ENCODE peak calls at places on chromosomes 6 and 20, in four cellular contexts. M, V, X and N are unnamed samples.

GRCh38 chr6:37897819-37898534 is 78.5 kb downstream of the ZFAND3 start:
- DNase-seq in M (no peak), V (no peak), X (no peak), N (no peak)

GRCh38 chr6:158737710-158738615 is 81.2 kb downstream of the EZR start:
- DNase-seq in M (no peak), V (no peak), X (no peak), N (no peak)

GRCh38 chr20:6635034-6635736 is 132.3 kb upstream of the BMP2 start:
- DNase-seq in M (no peak), V (no peak), X (no peak), N (no peak)

GRCh38 chr6:167049275-167049674 is 50.1 kb downstream of the CEP43 start:
- DNase-seq in M (no peak), V (no peak), X (no peak), N (no peak)

GRCh38 chr6:163526356-163526755 is 111.8 kb downstream of the QKI start:
- DNase-seq in M (no peak), V (no peak), X (no peak), N (no peak)

GRCh38 chr6:27839303-27840081 is 72.7 kb downstream of the OR2B2 start:
- DNase-seq in M (no peak), V (peak; percentile 32), X (no peak), N (no peak)

GRCh38 chr6:14804001-14804401 is 441.9 kb upstream of the JARID2 start:
- DNase-seq in M (no peak), V (peak; percentile 51), X (no peak), N (no peak)

GRCh38 chr20:24730750-24731149 is 218.3 kb upstream of the CST7 start:
- DNase-seq in M (no peak), V (no peak), X (no peak), N (no peak)

GRCh38 chr6:161748535-161749386 is 474.9 kb upstream of the AGPAT4 start:
- DNase-seq in M (peak; percentile 53), V (peak; percentile 39), X (no peak), N (peak; percentile 94)

GRCh38 chr6:115091461-115091860 is 748.6 kb upstream of the HS3ST5 start:
- DNase-seq in M (no peak), V (no peak), X (no peak), N (no peak)

GRCh38 chr6:152166897-152167296 is 359.4 kb downstream of the ESR1 start:
- DNase-seq in M (no peak), V (no peak), X (no peak), N (no peak)
- H3K27ac ChIP-seq in M (no peak overlapping the region), V (no peak overlapping the region), X (no peak overlapping the region), N (no peak overlapping the region)

GRCh38 chr20:23257848-23258746 is 92.5 kb upstream of the NXT1 start:
- DNase-seq in M (no peak), V (peak; percentile 20), X (no peak), N (peak; percentile 28)
- TF ChIP-seq NRF1 in M (no peak), V (no peak), X (no peak), N (no peak)

DNA sequence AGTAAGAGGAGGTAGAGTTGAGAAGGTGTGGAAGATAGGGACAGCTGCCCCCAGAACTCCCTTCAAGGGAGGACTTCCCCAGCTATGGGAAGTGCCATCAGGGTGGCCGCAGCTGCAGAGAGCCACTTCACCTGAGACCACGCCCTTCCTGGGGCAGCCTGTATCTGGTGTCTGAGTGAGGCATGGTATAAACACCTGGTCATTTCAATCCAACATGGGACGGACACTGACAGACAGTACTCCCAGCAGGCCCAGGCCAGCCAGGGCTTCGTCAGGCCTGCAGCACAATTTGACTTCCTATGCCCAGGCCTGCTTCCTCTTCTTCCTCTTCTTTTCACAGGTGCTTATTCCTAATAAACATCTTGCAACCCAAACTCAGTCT is 4.5 kb downstream of the SOX12 start:
- DNase-seq in M (no peak), V (no peak), X (no peak), N (no peak)
- H3K27ac ChIP-seq in M (no peak overlapping the region), V (peak overlapping the region; percentile 11), X (no peak overlapping the region), N (no peak overlapping the region)

DNA sequence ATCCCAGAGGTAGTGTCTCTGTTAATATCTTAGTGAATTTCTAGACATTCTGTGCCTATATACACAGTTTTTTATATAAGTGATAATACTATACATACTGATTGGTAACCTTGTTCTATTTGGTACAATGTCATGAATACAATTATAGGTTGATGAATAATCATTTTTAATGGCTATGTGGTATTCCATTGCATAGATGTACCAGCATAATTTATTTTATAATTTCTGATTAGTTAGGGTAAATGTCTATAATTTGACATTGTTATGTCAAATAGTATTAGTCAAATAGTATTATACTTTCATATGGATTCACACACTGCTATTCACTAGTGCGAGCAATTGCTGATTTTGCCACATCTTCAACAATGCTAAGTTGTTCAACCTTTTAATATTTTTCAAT is 110.8 kb upstream of the SCGN start:
- DNase-seq in M (no peak), V (no peak), X (no peak), N (no peak)
- TF ChIP-seq NRF1 in M (no peak), V (no peak), X (no peak), N (no peak)

DNA sequence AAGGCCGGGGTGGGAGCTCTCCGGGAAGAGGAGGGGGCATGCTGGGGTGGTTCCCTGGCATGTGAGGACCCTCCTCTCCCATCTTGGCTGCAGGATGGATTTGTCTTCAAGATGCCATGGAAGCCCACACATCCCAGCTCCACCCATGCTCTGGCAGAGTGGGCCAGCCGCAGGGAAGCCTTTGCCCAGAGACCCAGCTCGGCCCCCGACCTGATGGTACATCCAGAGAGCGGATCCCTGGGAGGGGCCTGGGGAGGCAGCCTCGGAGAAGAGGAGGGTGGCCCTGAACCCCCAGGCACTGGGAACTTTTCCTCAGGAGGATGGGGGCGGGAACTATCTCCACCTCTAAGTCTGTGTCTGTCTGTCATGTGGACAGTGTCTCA is 4.8 kb downstream of the CDC25B start:
- DNase-seq in M (no peak), V (no peak), X (no peak), N (no peak)
- H3K27ac ChIP-seq in M (no peak overlapping the region), V (no peak overlapping the region), X (no peak overlapping the region), N (no peak overlapping the region)

GRCh38 chr6:123575218-123575617 is 61.5 kb downstream of the TRDN start:
- DNase-seq in M (no peak), V (no peak), X (no peak), N (no peak)
- TF ChIP-seq NRF1 in M (no peak), V (no peak), X (no peak), N (no peak)

DNA sequence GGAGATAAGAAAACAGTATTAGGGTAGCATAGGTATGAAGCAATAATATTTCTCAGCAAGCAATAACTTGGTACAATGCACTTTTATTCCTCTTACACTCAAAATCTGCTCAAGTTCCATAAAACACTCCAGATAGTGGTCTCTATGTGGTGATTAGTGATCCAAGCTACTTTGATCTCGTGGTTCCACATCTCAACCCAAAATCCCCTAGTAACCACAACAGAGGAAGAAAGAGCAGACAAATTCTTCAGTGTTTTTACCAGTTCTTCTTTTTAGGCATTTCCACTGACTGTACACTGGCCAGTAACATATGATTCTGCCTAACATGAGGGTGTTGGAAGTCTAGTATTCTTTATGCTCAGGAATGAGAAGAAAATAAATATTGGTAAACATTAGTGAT is 309.0 kb upstream of the PTCHD4 start:
- DNase-seq in M (no peak), V (no peak), X (no peak), N (no peak)
- H3K27ac ChIP-seq in M (no peak overlapping the region), V (no peak overlapping the region), X (no peak overlapping the region), N (no peak overlapping the region)